ENCODE peak calls at places on chromosomes 3 and 15, in five cellular contexts. X, N, R, S and M are unnamed samples.

GRCh38 chr3:17770682-17771081 is 28.3 kb upstream of the TBC1D5 start:
- DNase-seq in S (no peak), X (no peak), N (no peak), R (no peak), M (peak; percentile 37)

GRCh38 chr3:140552898-140553297 is 125.0 kb upstream of the TRIM42 start:
- DNase-seq in S (no peak), R (peak; percentile 7), X (no peak), N (no peak), M (no peak)

GRCh38 chr3:69509288-69509687 is 123.4 kb upstream of the FRMD4B start:
- DNase-seq in R (no peak), S (no peak), N (no peak), X (no peak), M (no peak)

GRCh38 chr3:43296565-43296964 is 10.2 kb downstream of the SNRK start:
- DNase-seq in N (no peak), X (no peak), S (no peak), R (no peak), M (peak; percentile 34)

GRCh38 chr15:60800729-60801072 is 321.8 kb upstream of the ICE2 start:
- DNase-seq in X (no peak), R (no peak), N (no peak), S (no peak), M (no peak)

GRCh38 chr3:62159693-62160092 is 213.7 kb downstream of the FEZF2 start:
- DNase-seq in X (peak; percentile 76), R (no peak), S (no peak), N (peak; percentile 88), M (no peak)

GRCh38 chr15:80788536-80788935 is 9.4 kb downstream of the CEMIP start:
- DNase-seq in X (no peak), R (no peak), S (no peak), N (no peak), M (no peak)

GRCh38 chr15:73560501-73561117 is 72.6 kb downstream of the NPTN start:
- DNase-seq in R (no peak), X (no peak), S (peak; percentile 46), N (no peak), M (peak; percentile 85)

GRCh38 chr3:57778499-57778898 is 22.4 kb downstream of the SLMAP start:
- DNase-seq in R (no peak), X (no peak), S (no peak), N (no peak), M (no peak)

GRCh38 chr15:33313491-33313890 is 2.7 kb downstream of the RYR3 start:
- DNase-seq in S (no peak), N (no peak), R (no peak), X (no peak), M (no peak)

GRCh38 chr3:121855555-121855954 is 20.5 kb downstream of the EAF2 start:
- DNase-seq in R (no peak), S (peak; percentile 26), N (no peak), X (no peak), M (peak; percentile 31)

GRCh38 chr3:192847918-192848317 is 69.7 kb downstream of the MB21D2 start:
- DNase-seq in N (no peak), R (no peak), X (no peak), S (no peak), M (no peak)

GRCh38 chr15:51114437-51115119 is 19.9 kb upstream of the TNFAIP8L3 start:
- DNase-seq in R (no peak), X (no peak), S (no peak), N (no peak), M (no peak)

GRCh38 chr15:100768501-100768931 is 111.1 kb upstream of the ALDH1A3 start:
- DNase-seq in N (no peak), X (no peak), S (no peak), R (no peak), M (no peak)

GRCh38 chr3:190728574-190729246 is 133.8 kb downstream of the GMNC start:
- DNase-seq in R (no peak), S (no peak), N (no peak), X (no peak), M (no peak)

GRCh38 chr3:159844383-159844730 is 144.3 kb upstream of the IL12A start:
- DNase-seq in S (no peak), N (no peak), X (no peak), R (no peak), M (no peak)

GRCh38 chr3:144770813-144771400 is 799.3 kb downstream of the DIPK2A start:
- DNase-seq in R (no peak), X (no peak), N (no peak), S (peak; percentile 24), M (peak; percentile 40)

GRCh38 chr3:193452338-193452737 is 73.8 kb upstream of the ATP13A5 start:
- DNase-seq in S (no peak), X (no peak), N (no peak), R (no peak), M (no peak)

GRCh38 chr15:28935316-28935715 is 49.5 kb downstream of the APBA2 start:
- DNase-seq in S (no peak), N (no peak), R (no peak), X (no peak), M (peak; percentile 11)

GRCh38 chr3:58104712-58105111 is 96.5 kb downstream of the FLNB start:
- DNase-seq in N (no peak), X (peak; percentile 34), R (no peak), S (no peak), M (no peak)

GRCh38 chr3:18531662-18532061 is 106.5 kb upstream of the SATB1 start:
- DNase-seq in X (no peak), S (no peak), R (no peak), N (no peak), M (no peak)

GRCh38 chr15:22904736-22905135 is 66.3 kb downstream of the NIPA2 start:
- DNase-seq in N (peak; percentile 46), S (no peak), X (no peak), R (no peak), M (no peak)

GRCh38 chr3:111758642-111759041 is 100.4 kb upstream of the PHLDB2 start:
- DNase-seq in N (no peak), R (no peak), S (no peak), X (no peak), M (peak; percentile 1)

GRCh38 chr3:55178336-55178735 is 250.5 kb upstream of the LRTM1 start:
- DNase-seq in R (no peak), X (no peak), S (no peak), N (no peak), M (no peak)

GRCh38 chr3:115961390-115961789 is 338.1 kb downstream of the GAP43 start:
- DNase-seq in S (no peak), X (no peak), R (no peak), N (no peak), M (no peak)

GRCh38 chr3:56157693-56158092 is 310.6 kb downstream of the ERC2 start:
- DNase-seq in S (no peak), X (no peak), R (peak; percentile 9), N (peak; percentile 18), M (no peak)

GRCh38 chr3:121552379-121552778 is 6.6 kb upstream of the POLQ start:
- DNase-seq in S (no peak), N (peak; percentile 50), R (no peak), X (no peak), M (no peak)

GRCh38 chr15:70580286-70580685 is 183.1 kb downstream of the UACA start:
- DNase-seq in S (no peak), R (no peak), X (no peak), N (no peak), M (no peak)

GRCh38 chr3:55588120-55588765 is 101.1 kb upstream of the WNT5A start:
- DNase-seq in X (no peak), N (no peak), S (no peak), R (no peak), M (no peak)

GRCh38 chr3:42037318-42037945 is 53.7 kb upstream of the TRAK1 start:
- DNase-seq in N (no peak), S (no peak), R (no peak), X (no peak), M (no peak)

GRCh38 chr3:44682182-44682896 is 30.1 kb upstream of the ZNF502 start:
- DNase-seq in N (no peak), R (no peak), X (no peak), S (no peak), M (no peak)

GRCh38 chr15:68433551-68433950 is 1.6 kb upstream of the ITGA11 start:
- DNase-seq in R (no peak), S (no peak), X (no peak), N (no peak), M (no peak)
- TF ChIP-seq POLR2A in R (no peak), S (no peak), X (no peak), N (no peak), M (no peak)

GRCh38 chr15:78051622-78052405 is 25.7 kb downstream of the TBC1D2B start:
- DNase-seq in X (peak; percentile 77), N (no peak), R (no peak), S (no peak), M (no peak)

GRCh38 chr15:78048410-78048946 is 29.0 kb downstream of the TBC1D2B start:
- DNase-seq in X (no peak), S (no peak), R (no peak), N (peak; percentile 28), M (no peak)

GRCh38 chr15:78050851-78051250 is 26.7 kb downstream of the TBC1D2B start:
- DNase-seq in N (no peak), R (no peak), X (no peak), S (no peak), M (no peak)

GRCh38 chr15:78050441-78050809 is 27.1 kb downstream of the TBC1D2B start:
- DNase-seq in S (no peak), R (no peak), X (no peak), N (no peak), M (no peak)

GRCh38 chr15:78049691-78050440 is 27.6 kb downstream of the TBC1D2B start:
- DNase-seq in S (no peak), N (peak; percentile 66), R (no peak), X (no peak), M (no peak)
- TF ChIP-seq POLR2A in S (no peak), N (no peak), R (no peak), X (no peak), M (no peak)

DNA sequence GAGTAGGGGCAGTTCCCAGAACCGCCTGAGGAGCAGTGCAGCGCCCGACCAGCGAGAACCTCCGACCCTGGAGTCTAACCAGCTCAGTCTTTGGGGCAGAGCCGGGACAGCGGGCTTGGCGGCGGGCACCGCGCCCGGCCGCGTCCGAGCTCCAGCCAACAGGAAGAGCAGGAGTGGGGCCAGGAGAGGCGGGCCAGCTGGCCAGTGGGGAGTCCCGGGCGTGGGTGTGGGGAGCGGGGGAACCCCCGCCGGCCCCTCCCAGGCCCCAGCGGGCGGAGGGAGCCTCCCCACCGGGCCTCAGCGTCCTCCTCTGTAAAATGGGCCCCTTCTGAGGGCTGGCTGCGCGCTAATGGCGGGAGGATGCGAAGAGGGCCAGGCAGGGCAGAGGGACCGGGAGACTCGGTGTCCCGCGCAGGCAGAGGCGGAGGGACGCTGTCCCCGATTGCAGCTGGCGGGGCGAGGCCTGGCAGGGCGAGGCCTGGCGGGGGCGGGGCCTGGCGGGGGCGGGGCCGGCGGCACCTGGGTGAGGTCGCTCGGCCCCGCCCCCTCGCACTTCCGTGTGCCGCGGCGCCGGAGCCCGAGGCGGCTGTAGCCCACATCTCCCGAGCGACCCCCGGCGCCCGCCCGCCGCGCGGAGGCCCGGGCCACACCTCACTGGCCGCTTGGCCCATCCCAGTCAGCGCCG is at the start of gene PRKCD:
- DNase-seq in R (peak; percentile 94), X (peak; percentile 91), N (peak; percentile 87), S (peak; percentile 37), M (peak; percentile 87)
- TF ChIP-seq POLR2A in R (peak; percentile 66), X (no peak), N (no peak), S (no peak), M (no peak)

DNA sequence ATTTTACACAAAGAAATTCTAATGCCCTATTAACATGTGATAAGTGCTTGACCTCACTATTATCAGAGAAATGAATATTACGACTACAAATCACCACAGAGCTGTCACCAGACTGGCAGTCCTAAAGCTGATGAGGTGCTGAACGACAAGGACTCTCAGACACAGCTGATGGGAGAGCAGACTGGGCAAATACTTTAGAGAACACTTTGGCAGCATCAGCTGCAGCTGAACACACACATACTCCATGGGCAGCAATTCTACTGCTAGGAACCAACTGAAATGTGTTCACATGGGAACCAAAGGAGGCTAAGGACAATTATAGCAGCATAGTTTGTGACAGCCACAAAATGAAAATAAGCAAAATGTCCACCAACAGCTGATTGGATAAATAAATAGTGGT is 45.5 kb downstream of the SUSD5 start:
- DNase-seq in R (no peak), X (no peak), N (no peak), S (no peak), M (no peak)
- TF ChIP-seq POLR2A in R (no peak), X (no peak), N (no peak), S (no peak), M (no peak)